ENCODE peak calls at places on chromosome 4, in six cellular contexts. W is left ventricle myocardium inferior, M is A549, O is Caco-2, C is cardiac muscle cell, R is HFF-Myc. P is an unnamed sample.

GRCh38 chr4:52957220-52957686 is 95.1 kb downstream of the RASL11B start:
- DNase-seq in M (no peak), O (no peak), R (peak; percentile 48), C (peak; percentile 60), W (no peak), P (peak; percentile 63)

GRCh38 chr4:6746721-6747689 is 31.0 kb downstream of the BLOC1S4 start:
- DNase-seq in R (no peak), W (peak; percentile 43), O (no peak), M (peak; percentile 79), C (peak; percentile 33), P (no peak)

GRCh38 chr4:64464581-64464980 is 55.3 kb upstream of the TECRL start:
- DNase-seq in M (no peak), C (no peak), O (no peak), R (no peak), W (no peak), P (no peak)

GRCh38 chr4:97432551-97432950 is 710.7 kb downstream of the STPG2 start:
- DNase-seq in R (no peak), M (no peak), C (no peak), O (no peak), W (no peak), P (no peak)

GRCh38 chr4:36587909-36588472 is 306.6 kb downstream of the DTHD1 start:
- DNase-seq in W (no peak), O (no peak), R (no peak), M (no peak), C (no peak), P (no peak)

GRCh38 chr4:41932988-41933387 is 2.2 kb upstream of the TMEM33 start:
- DNase-seq in W (no peak), C (no peak), R (no peak), O (no peak), M (no peak), P (no peak)

GRCh38 chr4:56690393-56690971 is 9.4 kb upstream of the HOPX start:
- DNase-seq in O (no peak), R (no peak), M (no peak), C (no peak), W (no peak), P (no peak)

GRCh38 chr4:52841707-52842456 is 20.2 kb upstream of the RASL11B start:
- DNase-seq in R (no peak), C (peak; percentile 71), O (no peak), W (peak; percentile 26), M (no peak), P (no peak)

GRCh38 chr4:73086095-73086869 is 16.8 kb upstream of the COX18 start:
- DNase-seq in C (no peak), R (no peak), O (no peak), W (no peak), M (no peak), P (no peak)

GRCh38 chr4:188117631-188118030 is 8.2 kb upstream of the TRIML2 start:
- DNase-seq in C (no peak), M (no peak), W (no peak), R (no peak), O (no peak), P (no peak)

GRCh38 chr4:52983563-52984303 is 121.6 kb downstream of the RASL11B start:
- DNase-seq in W (no peak), M (peak; percentile 48), C (peak; percentile 77), R (peak; percentile 33), O (no peak), P (no peak)

GRCh38 chr4:93659629-93660028 is 168.9 kb upstream of the ATOH1 start:
- DNase-seq in C (no peak), O (no peak), M (peak; percentile 1), W (no peak), R (no peak), P (no peak)

GRCh38 chr4:173529505-173530325 is at the start of gene HAND2:
- DNase-seq in O (no peak), C (peak; percentile 93), M (peak; percentile 52), R (peak; percentile 12), W (peak; percentile 84), P (peak; percentile 67)

GRCh38 chr4:84966382-84967291 is at the start of gene WDFY3:
- DNase-seq in R (peak; percentile 63), C (peak; percentile 95), M (peak; percentile 83), O (peak; percentile 82), W (peak; percentile 79), P (peak; percentile 77)

GRCh38 chr4:76605099-76605563 is 170.1 kb downstream of the SHROOM3 start:
- DNase-seq in W (no peak), M (no peak), O (no peak), C (no peak), R (peak; percentile 48), P (no peak)

GRCh38 chr4:100574607-100575006 is 56.8 kb upstream of the EMCN start:
- DNase-seq in R (no peak), O (no peak), M (no peak), C (no peak), W (no peak), P (no peak)

GRCh38 chr4:3410401-3411135 is 31.2 kb upstream of the HGFAC start:
- DNase-seq in W (no peak), C (no peak), R (no peak), O (peak; percentile 26), M (no peak), P (no peak)

GRCh38 chr4:138310498-138310897 is 68.3 kb upstream of the SLC7A11 start:
- DNase-seq in M (no peak), O (no peak), R (no peak), W (no peak), C (peak; percentile 40), P (no peak)

GRCh38 chr4:138978028-138978585 is 37.5 kb upstream of the NOCT start:
- DNase-seq in O (peak; percentile 47), R (no peak), C (no peak), M (no peak), W (no peak), P (no peak)

GRCh38 chr4:43351970-43352806 is 459.7 kb downstream of the GRXCR1 start:
- DNase-seq in O (no peak), W (no peak), M (no peak), C (no peak), R (no peak), P (peak; percentile 18)

GRCh38 chr4:108492816-108493595 is 127.4 kb upstream of the RPL34 start:
- DNase-seq in O (no peak), C (peak; percentile 29), W (no peak), M (peak; percentile 2), R (no peak), P (no peak)

GRCh38 chr4:90095000-90095399 is 32.2 kb upstream of the CCSER1 start:
- DNase-seq in C (no peak), M (no peak), O (no peak), W (no peak), R (no peak), P (no peak)

GRCh38 chr4:23476514-23477090 is 413.2 kb downstream of the PPARGC1A start:
- DNase-seq in O (peak; percentile 62), W (no peak), M (no peak), R (no peak), C (no peak), P (no peak)

GRCh38 chr4:152967942-152968341 is 31.8 kb downstream of the FHDC1 start:
- DNase-seq in C (no peak), R (no peak), W (no peak), O (no peak), M (no peak), P (no peak)

GRCh38 chr4:154560824-154561231 is 2.0 kb upstream of the FGB start:
- DNase-seq in W (no peak), O (no peak), M (peak; percentile 71), R (no peak), C (peak; percentile 34), P (peak; percentile 73)

GRCh38 chr4:82469776-82470345 is 39.5 kb downstream of the ENOPH1 start:
- DNase-seq in R (no peak), W (no peak), C (peak; percentile 62), M (no peak), O (no peak), P (peak; percentile 49)

GRCh38 chr4:52751349-52751911 is at the start of gene ERVMER34-1:
- DNase-seq in W (peak; percentile 72), O (peak; percentile 95), C (peak; percentile 48), M (peak; percentile 56), R (no peak), P (no peak)

GRCh38 chr4:100258675-100259074 is 68.4 kb upstream of the DDIT4L start:
- DNase-seq in M (no peak), C (no peak), O (no peak), R (no peak), W (no peak), P (no peak)

GRCh38 chr4:120664851-120665250 is 257.7 kb downstream of the PRDM5 start:
- DNase-seq in O (no peak), R (no peak), W (no peak), M (no peak), C (no peak), P (no peak)

GRCh38 chr4:139628184-139629012 is 37.2 kb upstream of the MGST2 start:
- DNase-seq in M (no peak), C (no peak), W (no peak), R (no peak), O (no peak), P (no peak)

GRCh38 chr4:108113229-108113628 is 55.5 kb downstream of the LEF1 start:
- DNase-seq in W (no peak), M (no peak), O (no peak), R (no peak), C (no peak), P (no peak)

GRCh38 chr4:51831133-51831532 is 11.8 kb upstream of the DCUN1D4 start:
- DNase-seq in W (peak; percentile 64), M (peak; percentile 47), O (peak; percentile 64), C (peak; percentile 70), R (no peak), P (no peak)

GRCh38 chr4:55010550-55010949 is 114.8 kb downstream of the KDR start:
- DNase-seq in O (no peak), C (no peak), W (no peak), R (no peak), M (no peak), P (no peak)

GRCh38 chr4:151324124-151324448 is 1.3 kb downstream of the SH3D19 start:
- DNase-seq in C (no peak), M (no peak), R (no peak), W (no peak), O (no peak), P (no peak)
- H3K4me3 ChIP-seq in C (peak overlapping the region; percentile 47), M (peak overlapping the region; percentile 76), R (peak overlapping the region; percentile 51), W (peak overlapping the region; percentile 77), O (peak overlapping the region; percentile 59), P (peak overlapping the region; percentile 64)

GRCh38 chr4:40840985-40841571 is 91.3 kb downstream of the NSUN7 start:
- DNase-seq in O (peak; percentile 80), W (peak; percentile 64), R (peak; percentile 83), M (peak; percentile 78), C (peak; percentile 76), P (peak; percentile 51)
- H3K4me3 ChIP-seq in O (no peak overlapping the region), W (no peak overlapping the region), R (no peak overlapping the region), M (no peak overlapping the region), C (no peak overlapping the region), P (no peak overlapping the region)

DNA sequence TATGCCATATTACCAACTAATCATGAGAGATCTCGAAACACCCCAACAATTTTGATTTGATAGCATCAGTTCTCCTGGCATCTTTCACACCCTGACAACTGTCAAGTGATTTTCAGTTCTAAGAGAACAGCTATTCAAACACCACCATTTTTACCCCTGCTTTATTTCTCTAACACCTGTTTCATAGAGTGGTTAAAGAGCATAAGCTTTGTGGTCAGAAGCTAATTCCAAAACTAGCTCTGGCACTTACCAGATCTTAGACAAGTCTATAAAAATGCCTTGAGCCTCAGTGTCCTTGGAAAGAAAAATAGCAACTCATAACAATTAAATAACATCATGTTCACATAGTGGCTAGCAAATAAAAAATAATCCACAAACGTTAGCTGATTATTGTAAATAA is 17.9 kb downstream of the PPA2 start:
- DNase-seq in M (no peak), W (no peak), R (no peak), O (no peak), C (no peak), P (no peak)
- H3K4me3 ChIP-seq in M (no peak overlapping the region), W (no peak overlapping the region), R (no peak overlapping the region), O (no peak overlapping the region), C (no peak overlapping the region), P (no peak overlapping the region)

GRCh38 chr4:177229331-177229730 is 80.3 kb upstream of the NEIL3 start:
- DNase-seq in R (no peak), M (no peak), W (no peak), C (peak; percentile 25), O (no peak), P (peak; percentile 1)
- H3K4me3 ChIP-seq in R (peak overlapping the region; percentile 7), M (peak overlapping the region; percentile 21), W (peak overlapping the region; percentile 52), C (no peak overlapping the region), O (no peak overlapping the region), P (peak overlapping the region; percentile 35)